ENCODE peak calls at places on chromosome 7, in six cellular contexts. A, Y, L, M, P and C are unnamed samples.

GRCh38 chr7:20735346-20736065 is 51.2 kb downstream of the SP8 start:
- DNase-seq in A (no peak), Y (no peak), L (no peak), P (no peak), M (no peak), C (no peak)

GRCh38 chr7:151660141-151660540 is 140.4 kb upstream of the RHEB start:
- DNase-seq in Y (peak; percentile 63), A (no peak), L (no peak), M (no peak), P (no peak), C (no peak)

GRCh38 chr7:90857595-90857994 is 261.5 kb downstream of the CDK14 start:
- DNase-seq in Y (no peak), A (no peak), P (no peak), L (no peak), M (no peak), C (no peak)

GRCh38 chr7:40945788-40946187 is 757.1 kb downstream of the INHBA start:
- DNase-seq in L (no peak), P (no peak), A (no peak), Y (no peak), M (no peak), C (no peak)

GRCh38 chr7:7970113-7970619 is 1.6 kb downstream of the GLCCI1 start:
- DNase-seq in Y (no peak), M (no peak), A (no peak), P (no peak), L (no peak), C (no peak)

GRCh38 chr7:23768022-23768421 is 58.0 kb downstream of the STK31 start:
- DNase-seq in P (no peak), M (no peak), A (no peak), Y (no peak), L (no peak), C (no peak)

GRCh38 chr7:1602386-1602785 is 32.6 kb upstream of the PSMG3 start:
- DNase-seq in A (no peak), P (no peak), L (no peak), Y (no peak), M (no peak), C (no peak)

GRCh38 chr7:83394776-83395175 is 232.1 kb upstream of the PCLO start:
- DNase-seq in A (no peak), Y (no peak), L (no peak), P (no peak), M (no peak), C (no peak)

GRCh38 chr7:29748286-29749099 is 57.8 kb upstream of the WIPF3 start:
- DNase-seq in P (no peak), Y (peak; percentile 74), M (no peak), L (no peak), A (peak; percentile 7), C (no peak)

GRCh38 chr7:39217752-39218151 is 240.0 kb downstream of the POU6F2 start:
- DNase-seq in M (no peak), A (no peak), P (no peak), Y (no peak), L (no peak), C (no peak)

GRCh38 chr7:126715076-126715475 is 537.7 kb downstream of the GRM8 start:
- DNase-seq in A (no peak), L (no peak), M (no peak), Y (no peak), P (no peak), C (no peak)

GRCh38 chr7:77536017-77536412 is 1.1 kb upstream of the PTPN12 start:
- DNase-seq in M (no peak), L (no peak), A (no peak), P (no peak), Y (no peak), C (no peak)

GRCh38 chr7:16989883-16990413 is 108.2 kb upstream of the AGR3 start:
- DNase-seq in M (no peak), P (no peak), L (peak; percentile 91), Y (peak; percentile 90), A (no peak), C (peak; percentile 88)

GRCh38 chr7:1296727-1297475 is 64.2 kb downstream of the UNCX start:
- DNase-seq in L (no peak), Y (no peak), M (no peak), A (no peak), P (no peak), C (no peak)

GRCh38 chr7:68176974-68177373 is 1180.3 kb downstream of the TYW1 start:
- DNase-seq in M (no peak), Y (peak; percentile 55), P (no peak), L (no peak), A (no peak), C (peak; percentile 82)

GRCh38 chr7:44195901-44196300 is 4.9 kb upstream of the YKT6 start:
- DNase-seq in Y (peak; percentile 38), A (no peak), P (no peak), L (no peak), M (no peak), C (no peak)

GRCh38 chr7:151919595-151919994 is 36.7 kb upstream of the GALNTL5 start:
- DNase-seq in M (no peak), P (no peak), L (no peak), Y (no peak), A (no peak), C (no peak)

GRCh38 chr7:3162286-3162685 is 118.6 kb upstream of the CARD11 start:
- DNase-seq in M (no peak), A (no peak), L (no peak), Y (peak; percentile 43), P (no peak), C (no peak)